ENCODE peak calls at places on chromosomes 5 and 9, in five cellular contexts. R is GM23338, J is C1 segment of cervical spinal cord, F is right atrium auricular region, M is Right ventricle myocardium superior. O is an unnamed sample.

GRCh38 chr9:119634036-119634435 is 264.8 kb upstream of the BRINP1 start:
- DNase-seq in F (no peak), R (no peak), M (no peak), J (no peak), O (no peak)

GRCh38 chr9:108473209-108474112 is 382.3 kb downstream of the ACTL7B start:
- DNase-seq in R (no peak), J (no peak), F (no peak), M (no peak), O (peak; percentile 67)

GRCh38 chr9:127347831-127348699 is 48.9 kb upstream of the SLC2A8 start:
- DNase-seq in M (no peak), R (peak; percentile 47), J (no peak), F (no peak), O (peak; percentile 5)

GRCh38 chr5:82815871-82816270 is 261.3 kb downstream of the TMEM167A start:
- DNase-seq in F (no peak), M (no peak), J (no peak), R (no peak), O (no peak)

GRCh38 chr5:115992848-115993350 is 30.6 kb downstream of the LVRN start:
- DNase-seq in J (no peak), F (no peak), R (no peak), M (no peak), O (no peak)

GRCh38 chr9:7033091-7033490 is 275.3 kb downstream of the KDM4C start:
- DNase-seq in J (no peak), R (no peak), M (no peak), F (no peak), O (no peak)

GRCh38 chr9:138096192-138096845 is 218.7 kb downstream of the CACNA1B start:
- DNase-seq in F (no peak), R (no peak), M (no peak), J (no peak), O (no peak)

GRCh38 chr5:14676320-14676719 is 11.8 kb downstream of the OTULIN start:
- DNase-seq in J (no peak), F (no peak), R (no peak), M (no peak), O (peak; percentile 86)

GRCh38 chr5:136208946-136209345 is 16.0 kb upstream of the SMIM32 start:
- DNase-seq in J (no peak), M (no peak), F (no peak), R (no peak), O (no peak)

GRCh38 chr5:14824490-14824889 is 47.1 kb downstream of the ANKH start:
- DNase-seq in R (no peak), M (no peak), J (no peak), F (no peak), O (no peak)

GRCh38 chr9:19028835-19029451 is 4.1 kb downstream of the SAXO1 start:
- DNase-seq in M (no peak), F (no peak), R (peak; percentile 85), J (peak; percentile 3), O (peak; percentile 73)

GRCh38 chr5:9358961-9359686 is 186.8 kb downstream of the SEMA5A start:
- DNase-seq in M (no peak), R (no peak), F (no peak), J (no peak), O (peak; percentile 79)

GRCh38 chr9:128192601-128193371 is 1.4 kb upstream of the CIZ1 start:
- DNase-seq in J (peak; percentile 58), M (peak; percentile 82), F (peak; percentile 86), R (peak; percentile 79), O (peak; percentile 99)

GRCh38 chr5:40678021-40678939 is 1.4 kb upstream of the PTGER4 start:
- DNase-seq in F (no peak), J (no peak), M (no peak), R (no peak), O (peak; percentile 6)

GRCh38 chr5:108728566-108729305 is 19.0 kb upstream of the FER start:
- DNase-seq in F (no peak), M (no peak), J (no peak), R (peak; percentile 5), O (no peak)

GRCh38 chr9:85522459-85523092 is 219.2 kb downstream of the AGTPBP1 start:
- DNase-seq in R (peak; percentile 77), F (no peak), M (peak; percentile 82), J (no peak), O (peak; percentile 46)

GRCh38 chr5:140242099-140242498 is 60.8 kb downstream of the PFDN1 start:
- DNase-seq in M (no peak), F (no peak), R (peak; percentile 70), J (no peak), O (no peak)

GRCh38 chr9:6304232-6304631 is 23.9 kb upstream of the TPD52L3 start:
- DNase-seq in R (no peak), M (no peak), J (no peak), F (no peak), O (no peak)

GRCh38 chr5:146813346-146813745 is 65.2 kb downstream of the PPP2R2B start:
- DNase-seq in M (no peak), F (no peak), J (no peak), R (no peak), O (no peak)

GRCh38 chr9:77848428-77848827 is 183.2 kb downstream of the GNAQ start:
- DNase-seq in R (no peak), M (no peak), F (no peak), J (peak; percentile 31), O (no peak)

GRCh38 chr5:142118421-142118686 is 9.8 kb downstream of the NDFIP1 start:
- DNase-seq in R (no peak), F (no peak), M (no peak), J (no peak), O (no peak)

GRCh38 chr5:142280066-142281011 is 44.5 kb downstream of the SPRY4 start:
- DNase-seq in R (peak; percentile 76), F (peak; percentile 84), M (peak; percentile 83), J (no peak), O (peak; percentile 73)

GRCh38 chr9:99176527-99177013 is 45.2 kb downstream of the ALG2 start:
- DNase-seq in R (no peak), J (no peak), M (no peak), F (no peak), O (peak; percentile 53)

GRCh38 chr5:10704949-10705621 is 55.9 kb downstream of the DAP start:
- DNase-seq in M (no peak), F (no peak), R (no peak), J (no peak), O (peak; percentile 85)

GRCh38 chr5:154534457-154535050 is 56.5 kb upstream of the HAND1 start:
- DNase-seq in J (no peak), F (no peak), R (no peak), M (no peak), O (no peak)

GRCh38 chr5:82591021-82591515 is 312.9 kb upstream of the RPS23 start:
- DNase-seq in M (no peak), J (no peak), F (no peak), R (peak; percentile 64), O (peak; percentile 48)

GRCh38 chr5:150137168-150137957 is 18.3 kb downstream of the PDGFRB start:
- DNase-seq in M (no peak), R (peak; percentile 51), J (no peak), F (no peak), O (no peak)

GRCh38 chr5:13510616-13511015 is 433.9 kb downstream of the DNAH5 start:
- DNase-seq in R (no peak), J (no peak), M (no peak), F (no peak), O (peak; percentile 54)

GRCh38 chr5:74149395-74149794 is 491.1 kb downstream of the ENC1 start:
- DNase-seq in J (no peak), F (no peak), M (no peak), R (no peak), O (peak; percentile 59)

GRCh38 chr5:154368041-154368800 is 77.6 kb upstream of the SAP30L start:
- DNase-seq in F (peak; percentile 82), R (peak; percentile 88), M (no peak), J (no peak), O (peak; percentile 91)

GRCh38 chr5:147190236-147190815 is 44.5 kb upstream of the STK32A start:
- DNase-seq in R (no peak), J (no peak), M (no peak), F (no peak), O (peak; percentile 88)

GRCh38 chr9:16090907-16091629 is 538.2 kb downstream of the CCDC171 start:
- DNase-seq in J (no peak), F (no peak), R (no peak), M (no peak), O (peak; percentile 10)

GRCh38 chr5:10678236-10678635 is 82.8 kb downstream of the DAP start:
- DNase-seq in M (no peak), F (no peak), J (no peak), R (no peak), O (peak; percentile 82)

GRCh38 chr5:57111993-57112392 is 61.9 kb upstream of the GPBP1 start:
- DNase-seq in M (no peak), J (no peak), R (no peak), F (no peak), O (no peak)